ENCODE peak calls at places on chromosomes 5 and 9, in ten cellular contexts. S is CD4-positive, alpha-beta T cell; K is B cell; R is neural crest cell; I is chondrocyte; N is fibroblast of mammary gland; V is suprapubic skin; A is GM12878; P is lower lobe of right lung; B is neural progenitor cell. O is an unnamed sample.

GRCh38 chr9:120360046-120360445 is 219.9 kb downstream of the CDK5RAP2 start:
- DNase-seq in S (no peak), K (no peak), R (no peak), I (no peak), N (peak; percentile 26), V (no peak), A (no peak), P (no peak), B (no peak), O (no peak)

GRCh38 chr5:1182633-1183423 is 18.6 kb upstream of the SLC6A19 start:
- DNase-seq in S (no peak), K (no peak), R (peak; percentile 44), I (peak; percentile 74), N (no peak), V (no peak), A (no peak), P (peak; percentile 38), B (no peak), O (no peak)

GRCh38 chr5:151078490-151079262 is 2.2 kb downstream of the TNIP1 start:
- DNase-seq in S (peak; percentile 57), K (peak; percentile 69), R (no peak), I (no peak), N (no peak), V (no peak), A (no peak), P (no peak), B (no peak), O (no peak)

GRCh38 chr5:170861855-170862766 is at the start of gene RANBP17:
- DNase-seq in S (no peak), K (no peak), R (peak; percentile 65), I (peak; percentile 94), N (peak; percentile 62), V (peak; percentile 60), A (no peak), P (peak; percentile 76), B (peak; percentile 91), O (peak; percentile 77)

GRCh38 chr9:130432796-130433167 is 12.0 kb upstream of the ASS1 start:
- DNase-seq in S (no peak), K (no peak), R (no peak), I (no peak), N (no peak), V (no peak), A (no peak), P (no peak), B (peak; percentile 34), O (no peak)

GRCh38 chr9:15509931-15510788 is 610 bp downstream of the PSIP1 start:
- DNase-seq in S (peak; percentile 59), K (peak; percentile 62), R (peak; percentile 30), I (no peak), N (peak; percentile 11), V (no peak), A (no peak), P (peak; percentile 51), B (peak; percentile 82), O (peak; percentile 32)

GRCh38 chr5:176901260-176902101 is 2.3 kb upstream of the HK3 start:
- DNase-seq in S (no peak), K (no peak), R (no peak), I (no peak), N (no peak), V (no peak), A (peak; percentile 54), P (no peak), B (no peak), O (no peak)

GRCh38 chr9:129026442-129027223 is 1.5 kb downstream of the SH3GLB2 start:
- DNase-seq in S (no peak), K (no peak), R (no peak), I (no peak), N (no peak), V (no peak), A (no peak), P (no peak), B (peak; percentile 82), O (no peak)

GRCh38 chr5:26487553-26487952 is 550.8 kb downstream of the CDH9 start:
- DNase-seq in S (no peak), K (no peak), R (no peak), I (no peak), N (no peak), V (no peak), A (no peak), P (no peak), B (no peak), O (no peak)

GRCh38 chr9:138096192-138096845 is 218.7 kb downstream of the CACNA1B start:
- DNase-seq in S (no peak), K (no peak), R (no peak), I (no peak), N (no peak), V (no peak), A (no peak), P (peak; percentile 18), B (no peak), O (no peak)

GRCh38 chr5:127950707-127951356 is 132.7 kb upstream of the SLC12A2 start:
- DNase-seq in S (no peak), K (no peak), R (no peak), I (no peak), N (no peak), V (no peak), A (no peak), P (no peak), B (no peak), O (peak; percentile 83)

GRCh38 chr5:134526483-134527155 is 1.1 kb downstream of the JADE2 start:
- DNase-seq in S (peak; percentile 46), K (peak; percentile 65), R (peak; percentile 57), I (no peak), N (peak; percentile 57), V (peak; percentile 90), A (no peak), P (peak; percentile 90), B (peak; percentile 79), O (peak; percentile 76)

GRCh38 chr5:141863569-141864178 is 14.5 kb downstream of the PCDH1 start:
- DNase-seq in S (no peak), K (no peak), R (no peak), I (no peak), N (no peak), V (no peak), A (no peak), P (no peak), B (no peak), O (no peak)
- TF ChIP-seq CTCF in S (no peak), K (no peak), R (no peak), I (no peak), N (no peak), V (no peak), A (no peak), P (no peak), B (no peak), O (no peak)

GRCh38 chr5:45110399-45110798 is 301.7 kb downstream of the MRPS30 start:
- DNase-seq in S (no peak), K (no peak), R (no peak), I (no peak), N (no peak), V (no peak), A (no peak), P (no peak), B (no peak), O (no peak)

GRCh38 chr5:45113726-45114125 is 305.0 kb downstream of the MRPS30 start:
- DNase-seq in S (no peak), K (no peak), R (no peak), I (no peak), N (no peak), V (no peak), A (no peak), P (no peak), B (no peak), O (no peak)

GRCh38 chr5:45105491-45105994 is 296.8 kb downstream of the MRPS30 start:
- DNase-seq in S (no peak), K (no peak), R (no peak), I (no peak), N (no peak), V (no peak), A (no peak), P (no peak), B (no peak), O (no peak)

GRCh38 chr5:45109636-45110035 is 300.9 kb downstream of the MRPS30 start:
- DNase-seq in S (no peak), K (no peak), R (no peak), I (no peak), N (no peak), V (no peak), A (no peak), P (no peak), B (no peak), O (no peak)

DNA sequence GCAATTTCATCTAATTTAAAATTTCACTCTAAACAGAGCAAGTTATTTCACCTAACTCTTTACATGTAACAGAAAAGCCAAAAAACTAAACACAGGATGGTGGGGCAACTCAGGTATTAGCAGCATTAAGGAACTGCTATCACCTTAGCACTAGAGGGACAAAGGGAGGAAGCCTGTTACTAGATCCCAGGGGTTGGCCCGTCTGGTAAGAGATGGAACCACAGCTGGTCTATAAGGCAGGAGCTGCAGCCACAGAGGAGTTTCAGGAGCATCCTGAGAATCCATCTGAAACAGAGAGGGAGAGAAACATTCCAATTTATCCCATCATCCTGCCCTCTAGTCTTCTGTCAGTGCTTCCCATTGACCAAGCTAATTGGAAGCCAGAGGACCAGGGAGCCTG is 300.3 kb downstream of the MRPS30 start:
- DNase-seq in S (no peak), K (no peak), R (no peak), I (no peak), N (no peak), V (no peak), A (no peak), P (no peak), B (no peak), O (no peak)
- TF ChIP-seq CTCF in S (no peak), K (no peak), R (no peak), I (no peak), N (no peak), V (no peak), A (no peak), P (no peak), B (no peak), O (no peak)

DNA sequence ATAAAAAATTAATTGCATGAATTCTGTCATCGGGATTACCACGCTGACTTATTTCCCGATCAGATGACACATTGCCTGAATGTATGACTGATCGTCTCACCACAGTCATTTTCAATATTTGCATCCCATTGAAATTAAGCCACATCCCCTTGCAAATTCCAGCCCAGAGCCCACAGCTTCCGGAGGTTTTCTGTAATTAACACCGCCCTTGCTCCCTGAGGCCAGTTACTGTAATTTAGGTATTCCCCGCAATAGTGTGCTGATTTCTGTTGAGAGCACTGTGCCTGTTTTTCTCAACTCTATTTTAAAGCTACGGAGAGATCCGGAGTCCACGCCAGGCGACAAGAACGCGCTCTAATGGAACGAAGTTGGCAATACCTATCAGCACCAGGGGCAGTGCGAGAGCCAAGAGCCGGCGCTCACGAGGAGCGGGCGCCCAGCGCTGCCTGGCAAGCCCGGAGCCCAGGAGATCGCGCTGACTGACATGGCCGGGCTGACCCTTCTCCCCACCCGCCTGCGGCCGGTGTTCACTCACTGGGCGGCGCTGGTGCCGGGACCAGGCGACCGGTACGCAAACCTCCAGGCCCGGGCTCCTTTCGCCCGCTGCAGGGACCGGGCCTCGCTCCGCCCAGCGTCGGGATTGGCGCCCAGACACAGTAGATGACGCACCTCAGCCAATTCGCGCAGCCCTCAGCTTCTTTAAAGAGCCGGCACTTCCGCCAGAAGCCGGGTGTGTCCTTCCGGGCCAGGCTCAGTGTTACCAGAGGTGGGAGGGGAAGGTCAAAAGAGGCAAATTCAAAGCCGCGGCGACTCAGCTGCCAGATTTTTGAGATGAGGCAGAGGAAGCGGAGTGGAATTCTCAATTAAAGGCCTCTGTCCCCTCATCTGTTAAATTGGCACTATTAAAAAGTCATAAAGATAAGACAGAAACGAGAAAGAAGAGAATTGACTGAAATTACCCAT is at the start of gene PLGRKT:
- DNase-seq in S (peak; percentile 88), K (peak; percentile 94), R (peak; percentile 75), I (peak; percentile 94), N (peak; percentile 85), V (peak; percentile 96), A (peak; percentile 81), P (peak; percentile 98), B (peak; percentile 94), O (peak; percentile 93)
- TF ChIP-seq CTCF in S (peak; percentile 18), K (peak; percentile 17), R (peak; percentile 46), I (peak; percentile 66), N (no peak), V (no peak), A (peak; percentile 17), P (peak; percentile 30), B (peak; percentile 35), O (peak; percentile 24)

GRCh38 chr5:154829589-154830218 is 20.7 kb downstream of the FAXDC2 start:
- DNase-seq in S (peak; percentile 20), K (no peak), R (no peak), I (no peak), N (peak; percentile 57), V (no peak), A (no peak), P (peak; percentile 52), B (no peak), O (peak; percentile 49)
- TF ChIP-seq CTCF in S (no peak), K (no peak), R (no peak), I (no peak), N (no peak), V (no peak), A (no peak), P (no peak), B (no peak), O (no peak)

O was measured in cardiac fibroblast.